ENCODE peak calls at places on chromosomes 13 and 19, in seven cellular contexts. A is IMR-90, B is HCT116, U is astrocyte of the cerebellum, R is thoracic aorta, M is gastrocnemius medialis, T is neuronal stem cell. C is an unnamed sample.

GRCh38 chr19:18587962-18588610 is 512 bp upstream of the REX1BD start:
- DNase-seq in B (no peak), R (no peak), A (no peak), T (no peak), M (no peak), U (no peak), C (no peak)

GRCh38 chr13:72849571-72849970 is 67.6 kb downstream of the PIBF1 start:
- DNase-seq in U (peak; percentile 1), B (no peak), M (no peak), R (no peak), A (peak; percentile 46), T (no peak), C (no peak)

GRCh38 chr19:18419699-18420460 is 682 bp downstream of the SSBP4 start:
- DNase-seq in A (no peak), R (no peak), U (no peak), T (no peak), B (no peak), M (no peak), C (peak; percentile 75)

GRCh38 chr19:31204115-31204514 is 145.1 kb downstream of the TSHZ3 start:
- DNase-seq in M (no peak), U (no peak), A (no peak), B (no peak), R (no peak), T (no peak), C (no peak)

GRCh38 chr19:10766681-10767201 is 48.9 kb downstream of the DNM2 start:
- DNase-seq in B (no peak), T (no peak), R (no peak), U (no peak), M (no peak), A (peak; percentile 24), C (no peak)

GRCh38 chr19:29806098-29806866 is 5.5 kb upstream of the CCNE1 start:
- DNase-seq in B (no peak), A (peak; percentile 44), M (no peak), T (no peak), R (no peak), U (no peak), C (no peak)

GRCh38 chr13:99495478-99496321 is 5.6 kb upstream of the TM9SF2 start:
- DNase-seq in T (no peak), U (no peak), R (no peak), A (no peak), M (no peak), B (no peak), C (no peak)

GRCh38 chr19:38862321-38863059 is 12.7 kb upstream of the HNRNPL start:
- DNase-seq in M (peak; percentile 78), R (no peak), A (no peak), U (no peak), T (no peak), B (no peak), C (no peak)

GRCh38 chr19:4976412-4977298 is 7.7 kb downstream of the KDM4B start:
- DNase-seq in A (peak; percentile 98), T (no peak), M (peak; percentile 92), B (no peak), R (peak; percentile 59), U (peak; percentile 87), C (peak; percentile 87)

GRCh38 chr13:77827350-77827749 is 91.3 kb downstream of the EDNRB start:
- DNase-seq in A (no peak), M (no peak), T (no peak), B (no peak), R (no peak), U (no peak), C (no peak)

GRCh38 chr19:37986048-37986750 is 79.2 kb downstream of the SIPA1L3 start:
- DNase-seq in M (no peak), T (no peak), B (no peak), U (no peak), R (no peak), A (no peak), C (no peak)

GRCh38 chr13:106533101-106533939 is 2.1 kb downstream of the EFNB2 start:
- DNase-seq in R (no peak), T (peak; percentile 68), B (no peak), U (peak; percentile 49), A (peak; percentile 78), M (peak; percentile 61), C (peak; percentile 93)

GRCh38 chr19:21047712-21048111 is 27.3 kb downstream of the ZNF430 start:
- DNase-seq in B (no peak), T (no peak), R (no peak), A (no peak), U (no peak), M (no peak), C (no peak)

GRCh38 chr19:57362997-57363705 is at the start of the genes TRAPPC2B and ZNF547:
- DNase-seq in T (peak; percentile 99), B (peak; percentile 99), R (peak; percentile 94), M (peak; percentile 99), U (peak; percentile 99), A (peak; percentile 100), C (peak; percentile 99)

DNA sequence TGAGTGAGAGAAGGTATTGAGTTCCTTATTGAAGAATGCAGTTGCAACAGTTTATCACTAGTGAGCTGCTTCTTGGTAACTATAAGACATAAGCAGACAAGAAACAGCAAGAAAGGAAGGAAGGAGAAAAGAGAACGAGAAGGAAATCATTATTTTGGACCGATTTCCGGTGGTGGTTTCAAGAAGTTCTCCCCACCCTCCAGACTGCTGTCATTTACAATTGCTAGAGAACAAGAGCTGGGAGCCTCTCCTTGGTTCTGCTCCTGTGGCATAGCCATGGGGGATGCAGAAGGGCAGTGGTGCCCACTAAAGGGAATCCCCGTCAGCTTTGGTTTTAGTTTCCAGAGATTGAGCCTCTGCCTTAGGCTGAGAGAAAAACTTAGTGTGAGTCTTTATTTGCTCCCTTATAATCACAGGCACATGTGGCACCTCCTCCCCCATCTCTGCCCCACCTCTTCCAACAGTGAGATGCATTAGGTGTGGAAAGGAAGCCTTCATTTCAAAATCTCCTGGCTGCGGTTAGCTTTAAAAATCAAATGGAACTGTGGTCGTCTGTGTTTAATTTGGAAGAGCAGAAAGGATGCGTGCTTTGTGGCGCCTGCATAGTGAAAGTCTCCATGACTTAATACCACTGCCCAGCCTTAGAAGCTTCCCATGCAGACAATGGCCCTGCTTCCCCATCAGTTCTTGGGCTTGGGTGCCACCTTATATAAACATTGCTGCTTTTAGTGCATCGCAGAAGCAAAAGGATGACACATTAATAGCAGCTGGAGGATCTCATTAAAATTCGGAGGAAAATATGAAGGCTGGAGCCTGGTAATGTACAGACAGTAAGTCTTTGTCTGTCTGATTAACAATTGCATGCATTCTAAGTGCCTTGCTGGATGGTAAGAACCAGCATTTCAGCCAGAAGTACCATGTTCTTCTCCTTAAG is 25.0 kb downstream of the LRCH1 start:
- DNase-seq in R (no peak), B (no peak), U (no peak), M (no peak), T (no peak), A (peak; percentile 33), C (no peak)
- H3K4me3 ChIP-seq in R (peak overlapping the region; percentile 34), B (no peak overlapping the region), U (no peak overlapping the region), M (no peak overlapping the region), T (no peak overlapping the region), A (no peak overlapping the region), C (no peak overlapping the region)

GRCh38 chr19:47097396-47098217 is 16.0 kb downstream of the ZC3H4 start:
- DNase-seq in T (no peak), U (no peak), A (no peak), M (peak; percentile 56), R (peak; percentile 36), B (no peak), C (no peak)

GRCh38 chr19:47098608-47099007 is 15.0 kb downstream of the ZC3H4 start:
- DNase-seq in M (no peak), B (no peak), A (no peak), R (no peak), T (no peak), U (no peak), C (no peak)

GRCh38 chr19:47095707-47096704 is 17.6 kb downstream of the ZC3H4 start:
- DNase-seq in A (no peak), B (peak; percentile 91), M (peak; percentile 42), R (no peak), U (peak; percentile 93), T (no peak), C (peak; percentile 94)

GRCh38 chr19:47094557-47095517 is 18.7 kb downstream of the ZC3H4 start:
- DNase-seq in T (no peak), B (no peak), A (no peak), M (no peak), R (no peak), U (no peak), C (peak; percentile 90)

GRCh38 chr19:47096721-47097120 is 16.9 kb downstream of the ZC3H4 start:
- DNase-seq in U (no peak), T (no peak), M (peak; percentile 78), B (no peak), R (no peak), A (no peak), C (no peak)
- H3K4me3 ChIP-seq in U (no peak overlapping the region), T (no peak overlapping the region), M (no peak overlapping the region), B (peak overlapping the region; percentile 46), R (no peak overlapping the region), A (no peak overlapping the region), C (no peak overlapping the region)

DNA sequence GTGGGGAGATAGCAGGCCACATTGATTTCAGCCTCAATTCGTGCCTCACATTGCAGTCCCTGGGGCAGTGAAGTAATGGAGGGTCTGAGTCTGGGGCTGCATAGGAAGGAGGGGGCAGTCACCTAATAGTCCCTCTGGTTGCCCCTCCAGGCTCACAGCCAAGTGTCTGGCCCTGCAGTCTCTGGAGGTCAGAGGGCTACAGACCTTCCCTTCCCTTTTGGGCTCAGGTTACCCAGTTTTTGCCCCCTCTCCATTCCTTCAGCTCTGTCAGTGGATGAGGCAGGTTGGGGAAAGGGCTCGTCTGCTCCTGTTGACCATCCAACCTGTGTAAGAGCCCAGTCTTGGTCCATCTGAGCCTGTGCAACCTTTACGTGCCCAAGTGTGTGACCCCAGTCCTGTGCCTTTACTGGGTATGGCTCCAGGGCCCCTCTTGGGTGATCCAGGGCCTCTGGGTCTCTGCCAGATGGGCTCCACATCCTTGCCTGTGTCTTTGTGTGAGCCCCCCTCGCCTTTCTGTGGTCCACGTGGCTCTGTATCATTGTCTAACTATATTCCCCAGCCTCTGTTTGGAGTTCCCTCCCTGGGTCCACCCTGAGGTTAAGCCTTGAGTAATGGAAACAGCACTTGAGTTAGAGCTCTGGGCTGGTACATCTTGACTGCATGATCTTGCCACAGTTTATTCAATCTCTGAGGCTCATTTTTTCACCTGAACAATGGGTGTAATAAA is 13.1 kb downstream of the CIC start:
- DNase-seq in R (no peak), M (no peak), A (peak; percentile 34), U (no peak), T (no peak), B (no peak), C (no peak)
- H3K4me3 ChIP-seq in R (peak overlapping the region; percentile 81), M (no peak overlapping the region), A (no peak overlapping the region), U (peak overlapping the region; percentile 75), T (no peak overlapping the region), B (peak overlapping the region; percentile 70), C (no peak overlapping the region)

DNA sequence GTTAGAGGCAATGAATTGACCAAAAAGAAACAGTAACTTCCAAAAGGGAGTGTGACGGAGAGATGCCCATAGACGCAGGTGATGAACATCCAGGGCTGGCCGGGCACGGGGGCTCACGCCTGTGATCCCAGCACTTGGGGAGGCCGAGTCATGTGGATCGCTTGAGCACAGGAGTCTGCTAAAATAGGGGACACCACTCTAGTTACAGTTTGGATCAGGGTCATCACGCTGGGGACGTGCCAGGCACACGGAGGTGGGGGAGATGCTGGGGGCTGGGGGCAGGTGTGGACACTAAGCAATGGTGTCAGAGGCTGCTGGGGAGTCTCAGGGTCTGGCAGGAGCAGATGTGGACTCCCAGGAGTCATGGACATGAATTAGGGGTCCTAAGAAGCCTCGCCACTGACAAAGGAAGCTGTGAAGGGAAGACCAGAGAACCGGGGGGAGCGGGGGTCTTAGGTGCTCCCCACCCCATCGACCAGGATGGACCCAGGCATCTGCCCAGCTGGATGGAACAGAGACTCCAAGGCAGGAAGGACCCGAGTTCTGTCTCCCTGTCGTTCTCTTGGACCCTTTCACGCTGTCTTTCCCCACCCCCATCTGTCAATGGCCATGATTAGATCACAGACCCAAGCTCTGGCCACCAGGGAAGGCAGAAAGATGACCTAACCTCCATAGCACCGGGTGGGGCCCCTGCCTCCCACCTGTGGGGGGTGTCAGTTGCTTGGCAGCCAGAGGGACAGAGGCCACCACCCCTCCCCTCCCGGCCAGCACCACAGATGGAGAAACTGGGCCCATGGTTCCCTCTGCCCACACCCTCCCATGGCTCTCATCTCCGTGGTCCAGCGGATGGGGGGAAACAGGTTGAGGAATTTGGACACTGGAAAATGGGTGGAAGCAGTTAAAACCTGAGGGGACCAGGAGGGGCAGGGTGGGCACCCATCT is 19.6 kb downstream of the CCDC8 start:
- DNase-seq in T (no peak), U (no peak), A (no peak), B (no peak), M (no peak), R (no peak), C (peak; percentile 59)
- H3K4me3 ChIP-seq in T (no peak overlapping the region), U (no peak overlapping the region), A (no peak overlapping the region), B (no peak overlapping the region), M (no peak overlapping the region), R (no peak overlapping the region), C (no peak overlapping the region)

C was measured in upper lobe of right lung.